ENCODE peak calls at places on chromosome 15, in eight cellular contexts. One of them, this sample, is unnamed.

GRCh38 chr15:51401872-51402517 is 60.5 kb downstream of the GLDN start:
- DNase-seq in foreskin fibroblast: peak; percentile 18
- DNase-seq in MCF 10A: peak; percentile 52
- DNase-seq in NCI-H510A: no peak
- DNase-seq in esophagus muscularis mucosa: peak; percentile 92
- DNase-seq in activated T-cell treated with anti-CD3 and anti-CD28 coated beads, Interleukin-2, amount 50 U/mL, for 24 hours: no peak
- DNase-seq in iPS-NIHi11: peak; percentile 80
- DNase-seq in DND-41: no peak
- DNase-seq in this sample: no peak

GRCh38 chr15:70091649-70092461 is 5.9 kb downstream of the TLE3 start:
- DNase-seq in foreskin fibroblast: no peak
- DNase-seq in MCF 10A: no peak
- DNase-seq in NCI-H510A: peak; percentile 61
- DNase-seq in esophagus muscularis mucosa: no peak
- DNase-seq in activated T-cell treated with anti-CD3 and anti-CD28 coated beads, Interleukin-2, amount 50 U/mL, for 24 hours: no peak
- DNase-seq in iPS-NIHi11: no peak
- DNase-seq in DND-41: no peak
- DNase-seq in this sample: no peak

GRCh38 chr15:60093273-60094067 is 89.4 kb downstream of the FOXB1 start:
- DNase-seq in foreskin fibroblast: no peak
- DNase-seq in MCF 10A: peak; percentile 86
- DNase-seq in NCI-H510A: peak; percentile 33
- DNase-seq in esophagus muscularis mucosa: no peak
- DNase-seq in activated T-cell treated with anti-CD3 and anti-CD28 coated beads, Interleukin-2, amount 50 U/mL, for 24 hours: no peak
- DNase-seq in iPS-NIHi11: no peak
- DNase-seq in DND-41: no peak
- DNase-seq in this sample: no peak

GRCh38 chr15:48380183-48380582 is 49.0 kb downstream of the DUT start:
- DNase-seq in foreskin fibroblast: no peak
- DNase-seq in MCF 10A: no peak
- DNase-seq in NCI-H510A: no peak
- DNase-seq in esophagus muscularis mucosa: no peak
- DNase-seq in activated T-cell treated with anti-CD3 and anti-CD28 coated beads, Interleukin-2, amount 50 U/mL, for 24 hours: no peak
- DNase-seq in iPS-NIHi11: no peak
- DNase-seq in DND-41: no peak
- DNase-seq in this sample: no peak

GRCh38 chr15:69852482-69853275 is 245.0 kb downstream of the TLE3 start:
- DNase-seq in foreskin fibroblast: no peak
- DNase-seq in MCF 10A: no peak
- DNase-seq in NCI-H510A: no peak
- DNase-seq in esophagus muscularis mucosa: no peak
- DNase-seq in activated T-cell treated with anti-CD3 and anti-CD28 coated beads, Interleukin-2, amount 50 U/mL, for 24 hours: no peak
- DNase-seq in iPS-NIHi11: no peak
- DNase-seq in DND-41: no peak
- DNase-seq in this sample: no peak

GRCh38 chr15:99427668-99428361 is 138.0 kb upstream of the MEF2A start:
- DNase-seq in foreskin fibroblast: no peak
- DNase-seq in MCF 10A: no peak
- DNase-seq in NCI-H510A: no peak
- DNase-seq in esophagus muscularis mucosa: no peak
- DNase-seq in activated T-cell treated with anti-CD3 and anti-CD28 coated beads, Interleukin-2, amount 50 U/mL, for 24 hours: peak; percentile 30
- DNase-seq in iPS-NIHi11: no peak
- DNase-seq in DND-41: no peak
- DNase-seq in this sample: no peak

GRCh38 chr15:74847462-74847861 is 4.5 kb upstream of the ULK3 start:
- DNase-seq in foreskin fibroblast: no peak
- DNase-seq in MCF 10A: no peak
- DNase-seq in NCI-H510A: no peak
- DNase-seq in esophagus muscularis mucosa: no peak
- DNase-seq in activated T-cell treated with anti-CD3 and anti-CD28 coated beads, Interleukin-2, amount 50 U/mL, for 24 hours: no peak
- DNase-seq in iPS-NIHi11: no peak
- DNase-seq in DND-41: no peak
- DNase-seq in this sample: no peak

GRCh38 chr15:57509121-57509520 is 82.6 kb upstream of the MYZAP start:
- DNase-seq in foreskin fibroblast: no peak
- DNase-seq in MCF 10A: no peak
- DNase-seq in NCI-H510A: no peak
- DNase-seq in esophagus muscularis mucosa: no peak
- DNase-seq in activated T-cell treated with anti-CD3 and anti-CD28 coated beads, Interleukin-2, amount 50 U/mL, for 24 hours: no peak
- DNase-seq in iPS-NIHi11: no peak
- DNase-seq in DND-41: no peak
- DNase-seq in this sample: no peak

GRCh38 chr15:87538327-87538834 is 718.2 kb downstream of the NTRK3 start:
- DNase-seq in foreskin fibroblast: no peak
- DNase-seq in MCF 10A: no peak
- DNase-seq in NCI-H510A: no peak
- DNase-seq in esophagus muscularis mucosa: no peak
- DNase-seq in activated T-cell treated with anti-CD3 and anti-CD28 coated beads, Interleukin-2, amount 50 U/mL, for 24 hours: no peak
- DNase-seq in iPS-NIHi11: no peak
- DNase-seq in DND-41: no peak
- DNase-seq in this sample: no peak

This sample was measured in Jurkat, Clone E6-1.